ENCODE peak calls at places on chromosomes 16 and 17, in ten cellular contexts. One of them, this sample, is unnamed.

GRCh38 chr17:14790518-14790917 is 474.6 kb downstream of the PMP22 start:
- DNase-seq in fibroblast of the aortic adventitia: peak
- DNase-seq in psoas muscle: no peak
- DNase-seq in stomach: no peak
- DNase-seq in hepatocyte: no peak
- DNase-seq in tibial artery: no peak
- DNase-seq in cardiac fibroblast: peak
- DNase-seq in foreskin fibroblast: no peak
- DNase-seq in fibroblast of mammary gland: peak
- DNase-seq in pancreas: no peak
- DNase-seq in this sample: no peak

GRCh38 chr16:60077791-60078280 is 1343.7 kb upstream of the GOT2 start:
- DNase-seq in stomach: no peak
- DNase-seq in fibroblast of mammary gland: no peak
- DNase-seq in fibroblast of the aortic adventitia: no peak
- DNase-seq in pancreas: no peak
- DNase-seq in hepatocyte: no peak
- DNase-seq in foreskin fibroblast: no peak
- DNase-seq in tibial artery: no peak
- DNase-seq in cardiac fibroblast: no peak
- DNase-seq in psoas muscle: no peak
- DNase-seq in this sample: no peak

GRCh38 chr17:37541880-37542675 is 52.4 kb downstream of the DUSP14 start:
- DNase-seq in cardiac fibroblast: peak
- DNase-seq in pancreas: no peak
- DNase-seq in fibroblast of mammary gland: peak
- DNase-seq in foreskin fibroblast: peak
- DNase-seq in hepatocyte: no peak
- DNase-seq in tibial artery: no peak
- DNase-seq in fibroblast of the aortic adventitia: peak
- DNase-seq in psoas muscle: no peak
- DNase-seq in stomach: no peak
- DNase-seq in this sample: no peak

GRCh38 chr16:23857256-23857891 is 21.6 kb downstream of the PRKCB start:
- DNase-seq in fibroblast of the aortic adventitia: no peak
- DNase-seq in pancreas: no peak
- DNase-seq in tibial artery: no peak
- DNase-seq in psoas muscle: no peak
- DNase-seq in stomach: no peak
- DNase-seq in hepatocyte: no peak
- DNase-seq in fibroblast of mammary gland: no peak
- DNase-seq in foreskin fibroblast: no peak
- DNase-seq in cardiac fibroblast: no peak
- DNase-seq in this sample: no peak

GRCh38 chr17:74249966-74250365 is 24.1 kb upstream of the DNAI2 start:
- DNase-seq in fibroblast of mammary gland: no peak
- DNase-seq in tibial artery: no peak
- DNase-seq in hepatocyte: no peak
- DNase-seq in psoas muscle: no peak
- DNase-seq in pancreas: no peak
- DNase-seq in stomach: no peak
- DNase-seq in foreskin fibroblast: no peak
- DNase-seq in cardiac fibroblast: no peak
- DNase-seq in fibroblast of the aortic adventitia: no peak
- DNase-seq in this sample: no peak

GRCh38 chr17:79695293-79696158 is 35.2 kb upstream of the ENPP7 start:
- DNase-seq in psoas muscle: no peak
- DNase-seq in foreskin fibroblast: peak
- DNase-seq in hepatocyte: no peak
- DNase-seq in stomach: no peak
- DNase-seq in cardiac fibroblast: peak
- DNase-seq in fibroblast of the aortic adventitia: peak
- DNase-seq in tibial artery: no peak
- DNase-seq in fibroblast of mammary gland: peak
- DNase-seq in pancreas: no peak
- DNase-seq in this sample: no peak

GRCh38 chr17:20174588-20175265 is 165.6 kb downstream of the SPECC1 start:
- DNase-seq in fibroblast of mammary gland: peak
- DNase-seq in hepatocyte: no peak
- DNase-seq in pancreas: no peak
- DNase-seq in cardiac fibroblast: peak
- DNase-seq in fibroblast of the aortic adventitia: peak
- DNase-seq in foreskin fibroblast: no peak
- DNase-seq in psoas muscle: no peak
- DNase-seq in stomach: peak
- DNase-seq in tibial artery: no peak
- DNase-seq in this sample: peak

GRCh38 chr17:41065829-41066624 is at the start of gene KRTAP2-4:
- DNase-seq in psoas muscle: no peak
- DNase-seq in foreskin fibroblast: peak
- DNase-seq in fibroblast of mammary gland: peak
- DNase-seq in hepatocyte: no peak
- DNase-seq in stomach: no peak
- DNase-seq in tibial artery: no peak
- DNase-seq in fibroblast of the aortic adventitia: peak
- DNase-seq in cardiac fibroblast: peak
- DNase-seq in pancreas: no peak
- DNase-seq in this sample: peak

GRCh38 chr16:29789775-29790182 is 772 bp upstream of the KIF22 start:
- DNase-seq in cardiac fibroblast: no peak
- DNase-seq in hepatocyte: no peak
- DNase-seq in psoas muscle: no peak
- DNase-seq in pancreas: no peak
- DNase-seq in stomach: no peak
- DNase-seq in fibroblast of mammary gland: no peak
- DNase-seq in foreskin fibroblast: no peak
- DNase-seq in fibroblast of the aortic adventitia: no peak
- DNase-seq in tibial artery: no peak
- DNase-seq in this sample: no peak

DNA sequence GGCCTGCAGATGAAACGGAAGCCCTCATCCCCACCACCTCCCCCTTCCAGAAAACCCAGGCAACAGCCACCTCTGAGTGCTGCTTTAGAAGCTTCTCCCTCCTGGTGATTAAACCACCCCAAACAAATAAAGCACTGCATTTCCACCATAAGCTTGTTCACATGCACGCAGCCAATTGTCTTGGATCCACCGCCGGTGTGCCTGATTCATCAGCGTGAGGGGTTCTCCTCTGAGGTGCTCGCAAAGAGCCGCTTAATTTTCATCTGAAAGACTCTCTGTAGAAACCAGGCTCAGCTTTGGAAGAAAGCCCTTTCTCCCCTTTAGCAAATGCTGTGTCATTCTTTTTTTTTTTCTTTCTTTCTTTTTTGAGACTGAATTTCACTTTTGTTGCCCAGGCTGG is 155.2 kb upstream of the EEF2KMT start:
- DNase-seq in psoas muscle: no peak
- DNase-seq in cardiac fibroblast: no peak
- DNase-seq in hepatocyte: no peak
- DNase-seq in pancreas: no peak
- DNase-seq in fibroblast of mammary gland: no peak
- DNase-seq in tibial artery: no peak
- DNase-seq in foreskin fibroblast: no peak
- DNase-seq in stomach: no peak
- DNase-seq in fibroblast of the aortic adventitia: no peak
- DNase-seq in this sample: no peak
- H3K4me3 ChIP-seq in psoas muscle: no peak
- H3K4me3 ChIP-seq in cardiac fibroblast: no peak
- H3K4me3 ChIP-seq in hepatocyte: no peak
- H3K4me3 ChIP-seq in pancreas: no peak
- H3K4me3 ChIP-seq in fibroblast of mammary gland: no peak
- H3K4me3 ChIP-seq in tibial artery: no peak
- H3K4me3 ChIP-seq in foreskin fibroblast: no peak
- H3K4me3 ChIP-seq in stomach: no peak
- H3K4me3 ChIP-seq in fibroblast of the aortic adventitia: no peak
- H3K4me3 ChIP-seq in this sample: no peak

GRCh38 chr17:45739786-45740185 is 44.3 kb upstream of the CRHR1 start:
- DNase-seq in stomach: no peak
- DNase-seq in fibroblast of mammary gland: no peak
- DNase-seq in foreskin fibroblast: no peak
- DNase-seq in tibial artery: peak
- DNase-seq in hepatocyte: no peak
- DNase-seq in pancreas: no peak
- DNase-seq in cardiac fibroblast: no peak
- DNase-seq in psoas muscle: peak
- DNase-seq in fibroblast of the aortic adventitia: no peak
- DNase-seq in this sample: no peak

GRCh38 chr17:45743626-45744326 is 40.3 kb upstream of the CRHR1 start:
- DNase-seq in cardiac fibroblast: no peak
- DNase-seq in fibroblast of mammary gland: no peak
- DNase-seq in psoas muscle: no peak
- DNase-seq in foreskin fibroblast: no peak
- DNase-seq in stomach: no peak
- DNase-seq in fibroblast of the aortic adventitia: no peak
- DNase-seq in tibial artery: peak
- DNase-seq in hepatocyte: no peak
- DNase-seq in pancreas: no peak
- DNase-seq in this sample: no peak

GRCh38 chr17:45745843-45746494 is 38.2 kb upstream of the CRHR1 start:
- DNase-seq in psoas muscle: no peak
- DNase-seq in fibroblast of the aortic adventitia: no peak
- DNase-seq in tibial artery: no peak
- DNase-seq in cardiac fibroblast: no peak
- DNase-seq in stomach: no peak
- DNase-seq in hepatocyte: no peak
- DNase-seq in fibroblast of mammary gland: no peak
- DNase-seq in pancreas: no peak
- DNase-seq in foreskin fibroblast: no peak
- DNase-seq in this sample: no peak

GRCh38 chr17:45740553-45741330 is 43.4 kb upstream of the CRHR1 start:
- DNase-seq in fibroblast of mammary gland: peak
- DNase-seq in psoas muscle: peak
- DNase-seq in cardiac fibroblast: peak
- DNase-seq in hepatocyte: peak
- DNase-seq in fibroblast of the aortic adventitia: peak
- DNase-seq in tibial artery: peak
- DNase-seq in foreskin fibroblast: no peak
- DNase-seq in pancreas: peak
- DNase-seq in stomach: no peak
- DNase-seq in this sample: no peak

GRCh38 chr17:45742251-45742650 is 41.9 kb upstream of the CRHR1 start:
- DNase-seq in psoas muscle: no peak
- DNase-seq in hepatocyte: no peak
- DNase-seq in fibroblast of mammary gland: no peak
- DNase-seq in stomach: no peak
- DNase-seq in foreskin fibroblast: no peak
- DNase-seq in pancreas: no peak
- DNase-seq in tibial artery: no peak
- DNase-seq in cardiac fibroblast: no peak
- DNase-seq in fibroblast of the aortic adventitia: no peak
- DNase-seq in this sample: peak
- TF ChIP-seq CTCF in psoas muscle: no peak
- TF ChIP-seq CTCF in hepatocyte: no peak
- TF ChIP-seq CTCF in fibroblast of mammary gland: no peak
- TF ChIP-seq CTCF in stomach: no peak
- TF ChIP-seq CTCF in foreskin fibroblast: no peak
- TF ChIP-seq CTCF in pancreas: no peak
- TF ChIP-seq CTCF in tibial artery: no peak
- TF ChIP-seq CTCF in cardiac fibroblast: no peak
- TF ChIP-seq CTCF in fibroblast of the aortic adventitia: no peak
- TF ChIP-seq CTCF in this sample: no peak

DNA sequence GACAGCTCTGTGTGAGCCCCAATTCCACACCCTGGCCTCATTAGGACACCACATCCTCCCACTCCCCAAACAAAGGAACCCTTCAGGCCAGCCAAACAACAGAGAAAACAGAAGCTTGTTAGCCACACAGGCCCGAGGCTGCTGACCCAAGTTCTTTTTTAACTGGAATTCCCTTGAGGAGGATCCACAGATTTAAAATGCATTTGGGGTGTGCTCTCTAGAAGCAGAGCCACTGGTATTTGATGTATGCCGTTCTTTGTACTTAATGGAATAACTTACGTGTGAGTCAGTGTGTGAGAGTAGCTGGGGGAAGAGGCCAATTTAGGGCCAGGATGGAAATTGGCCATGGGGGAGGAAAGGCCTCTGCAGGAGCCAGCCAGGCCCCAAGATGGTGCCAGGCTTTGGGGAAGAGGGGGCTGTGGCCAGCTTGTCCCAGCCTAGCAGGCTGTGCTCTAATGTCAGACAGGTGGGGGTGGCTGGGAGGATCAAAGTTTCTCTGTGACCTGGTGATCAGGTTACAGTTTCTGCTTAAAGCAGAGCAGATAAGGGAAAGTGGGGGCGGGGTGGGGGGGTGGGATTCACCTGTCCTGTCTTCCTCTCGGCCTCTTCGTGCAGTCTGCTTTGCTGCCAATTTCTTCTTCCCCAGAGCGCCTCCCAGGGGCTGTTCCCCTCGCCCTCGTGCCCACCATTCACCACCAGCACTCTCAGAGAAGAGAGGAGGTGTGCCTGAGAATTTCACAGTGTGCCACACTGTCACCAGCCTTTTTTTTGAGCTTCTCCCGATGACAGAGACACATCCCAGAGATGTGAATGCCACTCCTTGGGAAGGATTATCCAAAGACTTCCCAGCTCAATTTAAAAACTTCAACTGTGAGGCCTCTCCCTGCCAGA is 50.8 kb downstream of the TOM1L2 start:
- DNase-seq in foreskin fibroblast: peak
- DNase-seq in pancreas: no peak
- DNase-seq in tibial artery: no peak
- DNase-seq in cardiac fibroblast: peak
- DNase-seq in hepatocyte: peak
- DNase-seq in stomach: no peak
- DNase-seq in fibroblast of mammary gland: peak
- DNase-seq in psoas muscle: no peak
- DNase-seq in fibroblast of the aortic adventitia: peak
- DNase-seq in this sample: peak
- H3K4me3 ChIP-seq in foreskin fibroblast: no peak
- H3K4me3 ChIP-seq in pancreas: no peak
- H3K4me3 ChIP-seq in tibial artery: no peak
- H3K4me3 ChIP-seq in cardiac fibroblast: no peak
- H3K4me3 ChIP-seq in hepatocyte: no peak
- H3K4me3 ChIP-seq in stomach: no peak
- H3K4me3 ChIP-seq in fibroblast of mammary gland: no peak
- H3K4me3 ChIP-seq in psoas muscle: no peak
- H3K4me3 ChIP-seq in fibroblast of the aortic adventitia: no peak
- H3K4me3 ChIP-seq in this sample: no peak

GRCh38 chr17:81833160-81833920 is at the start of gene MCRIP1:
- DNase-seq in pancreas: peak
- DNase-seq in psoas muscle: peak
- DNase-seq in tibial artery: peak
- DNase-seq in hepatocyte: peak
- DNase-seq in foreskin fibroblast: peak
- DNase-seq in fibroblast of the aortic adventitia: peak
- DNase-seq in fibroblast of mammary gland: peak
- DNase-seq in cardiac fibroblast: peak
- DNase-seq in stomach: peak
- DNase-seq in this sample: peak
- TF ChIP-seq CTCF in pancreas: no peak
- TF ChIP-seq CTCF in psoas muscle: no peak
- TF ChIP-seq CTCF in tibial artery: no peak
- TF ChIP-seq CTCF in hepatocyte: no peak
- TF ChIP-seq CTCF in foreskin fibroblast: no peak
- TF ChIP-seq CTCF in fibroblast of the aortic adventitia: no peak
- TF ChIP-seq CTCF in fibroblast of mammary gland: no peak
- TF ChIP-seq CTCF in cardiac fibroblast: no peak
- TF ChIP-seq CTCF in stomach: no peak
- TF ChIP-seq CTCF in this sample: no peak

This sample was measured in kidney epithelial cell.